ENCODE peak calls at places on chromosomes 4 and X, in ten cellular contexts. W is adrenal gland, R is keratinocyte, D is prostate gland, L is A549, G is Caco-2, A is GM10248, S is hepatocyte, C is dorsolateral prefrontal cortex, P is kidney. H is an unnamed sample.
A peak's percentile ranks its signal among the peaks of the same experiment; 100 is the strongest.

GRCh38 chr4:150001815-150002214 is 76.4 kb upstream of the DCLK2 start:
- DNase-seq in W (no peak), R (no peak), D (no peak), L (no peak), G (no peak), A (no peak), S (no peak), C (no peak), P (no peak), H (no peak)

GRCh38 chr4:5220028-5220427 is 168.7 kb downstream of the STK32B start:
- DNase-seq in W (peak; percentile 24), R (no peak), D (no peak), L (no peak), G (no peak), A (no peak), S (peak; percentile 52), C (no peak), P (no peak), H (peak; percentile 1)

GRCh38 chr4:81811562-81812293 is 340.0 kb upstream of the RASGEF1B start:
- DNase-seq in W (no peak), R (no peak), D (no peak), L (no peak), G (no peak), A (no peak), S (peak; percentile 10), C (no peak), P (no peak), H (no peak)

GRCh38 chr4:8239661-8240060 is 29.9 kb upstream of the HTRA3 start:
- DNase-seq in W (no peak), R (no peak), D (no peak), L (no peak), G (no peak), A (no peak), S (no peak), C (no peak), P (peak; percentile 55), H (no peak)

GRCh38 chrX:23981711-23982110 is 45.3 kb downstream of the KLHL15 start:
- DNase-seq in W (no peak), R (no peak), D (no peak), L (no peak), G (no peak), A (no peak), S (no peak), C (no peak), P (no peak), H (no peak)

GRCh38 chrX:45743081-45743533 is 542.4 kb upstream of the DIPK2B start:
- DNase-seq in W (no peak), R (peak; percentile 65), D (no peak), L (peak; percentile 19), G (peak; percentile 26), A (no peak), S (no peak), C (no peak), P (no peak), H (no peak)

GRCh38 chr4:83850435-83850834 is 314.5 kb downstream of the GPAT3 start:
- DNase-seq in W (no peak), R (no peak), D (no peak), L (peak; percentile 12), G (no peak), A (no peak), S (no peak), C (no peak), P (no peak), H (no peak)

GRCh38 chr4:184153781-184154542 is 63.7 kb downstream of the ENPP6 start:
- DNase-seq in W (no peak), R (no peak), D (no peak), L (no peak), G (no peak), A (no peak), S (no peak), C (no peak), P (no peak), H (no peak)

GRCh38 chr4:38688676-38689355 is 24.8 kb downstream of the KLF3 start:
- DNase-seq in W (no peak), R (no peak), D (no peak), L (no peak), G (no peak), A (no peak), S (no peak), C (no peak), P (no peak), H (no peak)

GRCh38 chr4:184007891-184008290 is 102.8 kb downstream of the STOX2 start:
- DNase-seq in W (no peak), R (no peak), D (no peak), L (no peak), G (no peak), A (no peak), S (no peak), C (no peak), P (no peak), H (no peak)

GRCh38 chrX:100647095-100647494 is 3.1 kb downstream of the SRPX2 start:
- DNase-seq in W (peak; percentile 24), R (no peak), D (no peak), L (no peak), G (no peak), A (no peak), S (peak; percentile 18), C (no peak), P (no peak), H (no peak)

GRCh38 chr4:38071801-38072567 is 111.8 kb downstream of the PTTG2 start:
- DNase-seq in W (no peak), R (no peak), D (no peak), L (no peak), G (no peak), A (no peak), S (no peak), C (no peak), P (no peak), H (no peak)

GRCh38 chr4:125085-125820 is 952 bp downstream of the ZNF718 start:
- DNase-seq in W (peak; percentile 54), R (no peak), D (peak; percentile 36), L (no peak), G (peak; percentile 44), A (peak; percentile 60), S (peak; percentile 79), C (no peak), P (peak; percentile 81), H (peak; percentile 53)

GRCh38 chrX:38862100-38862499 is 60.8 kb downstream of the MID1IP1 start:
- DNase-seq in W (no peak), R (no peak), D (no peak), L (no peak), G (no peak), A (no peak), S (no peak), C (no peak), P (no peak), H (no peak)

GRCh38 chr4:74006009-74006476 is 7.6 kb upstream of the CXCL5 start:
- DNase-seq in W (no peak), R (peak; percentile 40), D (no peak), L (no peak), G (no peak), A (no peak), S (no peak), C (no peak), P (no peak), H (no peak)

GRCh38 chr4:58749206-58749605 is 1639.0 kb upstream of the IGFBP7 start:
- DNase-seq in W (no peak), R (no peak), D (no peak), L (no peak), G (peak; percentile 73), A (no peak), S (peak; percentile 76), C (no peak), P (no peak), H (peak; percentile 79)

GRCh38 chrX:12973561-12974216 is 1.2 kb upstream of the TMSB4X start:
- DNase-seq in W (no peak), R (no peak), D (no peak), L (no peak), G (no peak), A (peak; percentile 14), S (no peak), C (no peak), P (no peak), H (no peak)

GRCh38 chr4:181685911-181686310 is 557.3 kb upstream of the TENM3 start:
- DNase-seq in W (no peak), R (no peak), D (no peak), L (no peak), G (no peak), A (no peak), S (no peak), C (no peak), P (no peak), H (no peak)

GRCh38 chr4:36172650-36173049 is 71.7 kb downstream of the ARAP2 start:
- DNase-seq in W (no peak), R (no peak), D (no peak), L (no peak), G (no peak), A (no peak), S (no peak), C (peak; percentile 48), P (no peak), H (no peak)

GRCh38 chrX:63812826-63813225 is 27.8 kb upstream of the ARHGEF9 start:
- DNase-seq in W (no peak), R (no peak), D (no peak), L (no peak), G (no peak), A (no peak), S (no peak), C (no peak), P (no peak), H (no peak)
- TF ChIP-seq CTCF in W (no peak), R (no peak), D (no peak), L (no peak), G (no peak), A (no peak), S (no peak), C (no peak), P (no peak), H (no peak)

GRCh38 chrX:65595460-65595876 is 60.9 kb upstream of the LAS1L start:
- DNase-seq in W (peak; percentile 98), R (peak; percentile 88), D (peak; percentile 88), L (peak; percentile 74), G (peak; percentile 66), A (peak; percentile 69), S (peak; percentile 95), C (peak; percentile 93), P (peak; percentile 95), H (peak; percentile 73)
- TF ChIP-seq CTCF in W (peak; percentile 99), R (peak; percentile 95), D (peak; percentile 96), L (peak; percentile 94), G (peak; percentile 70), A (peak; percentile 93), S (peak; percentile 77), C (peak; percentile 93), P (peak; percentile 95), H (peak; percentile 94)

DNA sequence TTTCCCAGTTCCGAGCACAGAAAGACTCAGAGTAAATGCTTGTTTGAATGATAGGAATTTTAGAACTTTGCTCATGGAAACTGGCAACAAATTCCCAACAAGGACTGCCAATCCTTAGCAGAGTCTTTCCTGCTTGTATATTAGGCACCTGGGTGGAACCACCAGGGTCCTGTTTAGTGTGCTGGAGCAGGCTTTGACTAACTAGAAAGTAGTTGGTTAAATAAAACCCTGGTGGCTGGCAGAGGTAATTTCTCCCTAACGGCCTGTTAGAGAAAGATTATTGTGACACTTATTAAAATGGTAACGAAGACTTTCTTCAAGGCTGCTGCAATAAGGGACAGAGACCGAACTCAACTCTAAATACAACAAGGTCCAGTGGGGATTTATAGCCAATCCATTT is 103.6 kb upstream of the TEX13D start:
- DNase-seq in W (no peak), R (no peak), D (no peak), L (no peak), G (no peak), A (no peak), S (no peak), C (no peak), P (no peak), H (no peak)
- TF ChIP-seq CTCF in W (peak; percentile 12), R (no peak), D (no peak), L (no peak), G (no peak), A (no peak), S (no peak), C (no peak), P (no peak), H (no peak)

GRCh38 chr4:75490155-75490554 is 24.0 kb downstream of the RCHY1 start:
- DNase-seq in W (no peak), R (no peak), D (no peak), L (no peak), G (no peak), A (no peak), S (peak; percentile 54), C (no peak), P (no peak), H (no peak)
- TF ChIP-seq CTCF in W (peak; percentile 41), R (no peak), D (peak; percentile 37), L (peak; percentile 46), G (peak; percentile 39), A (no peak), S (peak; percentile 51), C (peak; percentile 60), P (peak; percentile 2), H (peak; percentile 49)

H was measured in LNCaP clone FGC.